ENCODE peak calls at places on chromosomes 16 and 17, in five cellular contexts. P, A, F, W and J are unnamed samples.

GRCh38 chr16:66915041-66915440 is 3.6 kb downstream of the CDH16 start:
- DNase-seq in P (no peak), A (no peak), F (no peak), W (no peak), J (no peak)

GRCh38 chr17:63476857-63477470 is at the start of gene ACE:
- DNase-seq in P (peak), A (no peak), F (peak), W (no peak), J (no peak)

GRCh38 chr16:51166116-51166515 is 15.0 kb upstream of the SALL1 start:
- DNase-seq in P (no peak), A (no peak), F (no peak), W (no peak), J (no peak)

GRCh38 chr16:28309811-28310311 is 17.5 kb downstream of the SBK1 start:
- DNase-seq in P (peak), A (no peak), F (no peak), W (no peak), J (no peak)

GRCh38 chr16:11613381-11614303 is 26.9 kb upstream of the LITAF start:
- DNase-seq in P (no peak), A (no peak), F (no peak), W (peak), J (no peak)

GRCh38 chr17:33972756-33973155 is 282.3 kb upstream of the CCL2 start:
- DNase-seq in P (no peak), A (no peak), F (no peak), W (peak), J (no peak)

GRCh38 chr17:50464121-50464520 is 4.6 kb downstream of the CHAD start:
- DNase-seq in P (no peak), A (no peak), F (no peak), W (no peak), J (no peak)

GRCh38 chr16:72926671-72927070 is 121.3 kb downstream of the ZFHX3 start:
- DNase-seq in P (no peak), A (no peak), F (no peak), W (no peak), J (no peak)

GRCh38 chr16:86007524-86007923 is 108.6 kb downstream of the IRF8 start:
- DNase-seq in P (no peak), A (no peak), F (no peak), W (no peak), J (no peak)

GRCh38 chr17:68512967-68513474 is 791 bp downstream of the PRKAR1A start:
- DNase-seq in P (no peak), A (no peak), F (peak), W (peak), J (no peak)

GRCh38 chr17:14068542-14069250 is 608 bp upstream of the COX10 start:
- DNase-seq in P (no peak), A (no peak), F (no peak), W (no peak), J (no peak)

GRCh38 chr17:41863074-41863843 is 2.0 kb downstream of the KLHL11 start:
- DNase-seq in P (peak), A (no peak), F (no peak), W (no peak), J (no peak)

GRCh38 chr17:18011286-18011685 is 27.7 kb downstream of the ATPAF2 start:
- DNase-seq in P (no peak), A (no peak), F (no peak), W (no peak), J (no peak)